ENCODE peak calls at places on chromosomes 12 and 14, in six cellular contexts. Z is CD8-positive, alpha-beta memory T cell; C is ELR; O is activated T-helper 1 cell treated with Interleukin-2 at 50 U/mL for 16 hours; P is CD8-positive, alpha-beta T cell; Q is transverse colon. A is an unnamed sample.

GRCh38 chr12:54634795-54635194 is at the start of gene LACRT:
- DNase-seq in Z (no peak), C (no peak), O (no peak), P (no peak), Q (no peak), A (no peak)

GRCh38 chr12:5798242-5799015 is 146.6 kb downstream of the ANO2 start:
- DNase-seq in Z (no peak), C (no peak), O (no peak), P (no peak), Q (no peak), A (no peak)

GRCh38 chr14:104895786-104896642 is 28.7 kb upstream of the PLD4 start:
- DNase-seq in Z (no peak), C (peak), O (no peak), P (no peak), Q (peak), A (no peak)

GRCh38 chr12:41910578-41911331 is 233.9 kb downstream of the GXYLT1 start:
- DNase-seq in Z (no peak), C (no peak), O (no peak), P (no peak), Q (no peak), A (no peak)

GRCh38 chr12:66633676-66634075 is 45.2 kb downstream of the GRIP1 start:
- DNase-seq in Z (no peak), C (peak), O (no peak), P (no peak), Q (no peak), A (no peak)

GRCh38 chr12:120224304-120225199 is 23.6 kb upstream of the RPLP0 start:
- DNase-seq in Z (no peak), C (no peak), O (no peak), P (peak), Q (peak), A (peak)

GRCh38 chr12:9590441-9590840 is 17.3 kb downstream of the KLRB1 start:
- DNase-seq in Z (no peak), C (no peak), O (no peak), P (no peak), Q (no peak), A (no peak)

GRCh38 chr12:121905746-121906145 is 12.6 kb upstream of the CFAP251 start:
- DNase-seq in Z (no peak), C (peak), O (no peak), P (no peak), Q (no peak), A (no peak)

GRCh38 chr14:75514673-75515630 is 7.3 kb upstream of the BATF start:
- DNase-seq in Z (peak), C (no peak), O (no peak), P (peak), Q (peak), A (peak)

GRCh38 chr14:101025656-101026055 is 122.1 kb upstream of the RTL1 start:
- DNase-seq in Z (peak), C (no peak), O (no peak), P (no peak), Q (no peak), A (no peak)